ENCODE peak calls at places on chromosomes 5 and 9, in seven cellular contexts. One of them, this sample, is unnamed.

GRCh38 chr5:96924016-96924443 is 11.8 kb upstream of the LNPEP start:
- DNase-seq in NCI-H345: peak; percentile 44
- DNase-seq in chondrocyte: no peak
- DNase-seq in mesenchymal stem cell: no peak
- DNase-seq in stimulated activated CD4-positive, alpha-beta T cell treated with anti-CD3 and anti-CD28 coated beads, Interleukin-4, amount 100 ng/mL, for 24 hours: no peak
- DNase-seq in GM12865: peak; percentile 45
- DNase-seq in NCI-H748 treated with DMSO at 0.1 percent for 48 hours: no peak
- DNase-seq in this sample: no peak

GRCh38 chr5:33049845-33050244 is 338.7 kb downstream of the NPR3 start:
- DNase-seq in NCI-H345: no peak
- DNase-seq in chondrocyte: no peak
- DNase-seq in mesenchymal stem cell: peak; percentile 89
- DNase-seq in stimulated activated CD4-positive, alpha-beta T cell treated with anti-CD3 and anti-CD28 coated beads, Interleukin-4, amount 100 ng/mL, for 24 hours: no peak
- DNase-seq in GM12865: no peak
- DNase-seq in NCI-H748 treated with DMSO at 0.1 percent for 48 hours: no peak
- DNase-seq in this sample: no peak

GRCh38 chr9:32431940-32432555 is 47.6 kb downstream of the ACO1 start:
- DNase-seq in NCI-H345: peak; percentile 12
- DNase-seq in chondrocyte: no peak
- DNase-seq in mesenchymal stem cell: peak; percentile 59
- DNase-seq in stimulated activated CD4-positive, alpha-beta T cell treated with anti-CD3 and anti-CD28 coated beads, Interleukin-4, amount 100 ng/mL, for 24 hours: peak; percentile 30
- DNase-seq in GM12865: peak; percentile 29
- DNase-seq in NCI-H748 treated with DMSO at 0.1 percent for 48 hours: no peak
- DNase-seq in this sample: peak; percentile 8

GRCh38 chr9:126852289-126852688 is 8.2 kb upstream of the ZBTB34 start:
- DNase-seq in NCI-H345: no peak
- DNase-seq in chondrocyte: no peak
- DNase-seq in mesenchymal stem cell: no peak
- DNase-seq in stimulated activated CD4-positive, alpha-beta T cell treated with anti-CD3 and anti-CD28 coated beads, Interleukin-4, amount 100 ng/mL, for 24 hours: no peak
- DNase-seq in GM12865: no peak
- DNase-seq in NCI-H748 treated with DMSO at 0.1 percent for 48 hours: no peak
- DNase-seq in this sample: no peak

GRCh38 chr9:82423700-82424099 is 435.1 kb downstream of the SPATA31D1 start:
- DNase-seq in NCI-H345: no peak
- DNase-seq in chondrocyte: no peak
- DNase-seq in mesenchymal stem cell: no peak
- DNase-seq in stimulated activated CD4-positive, alpha-beta T cell treated with anti-CD3 and anti-CD28 coated beads, Interleukin-4, amount 100 ng/mL, for 24 hours: no peak
- DNase-seq in GM12865: no peak
- DNase-seq in NCI-H748 treated with DMSO at 0.1 percent for 48 hours: no peak
- DNase-seq in this sample: no peak

GRCh38 chr5:41368158-41368557 is 142.2 kb downstream of the PLCXD3 start:
- DNase-seq in NCI-H345: no peak
- DNase-seq in chondrocyte: no peak
- DNase-seq in mesenchymal stem cell: no peak
- DNase-seq in stimulated activated CD4-positive, alpha-beta T cell treated with anti-CD3 and anti-CD28 coated beads, Interleukin-4, amount 100 ng/mL, for 24 hours: no peak
- DNase-seq in GM12865: no peak
- DNase-seq in NCI-H748 treated with DMSO at 0.1 percent for 48 hours: no peak
- DNase-seq in this sample: no peak

GRCh38 chr9:110828148-110828730 is 159.6 kb downstream of the MUSK start:
- DNase-seq in NCI-H345: no peak
- DNase-seq in chondrocyte: no peak
- DNase-seq in mesenchymal stem cell: peak; percentile 17
- DNase-seq in stimulated activated CD4-positive, alpha-beta T cell treated with anti-CD3 and anti-CD28 coated beads, Interleukin-4, amount 100 ng/mL, for 24 hours: no peak
- DNase-seq in GM12865: no peak
- DNase-seq in NCI-H748 treated with DMSO at 0.1 percent for 48 hours: no peak
- DNase-seq in this sample: no peak

GRCh38 chr9:77188242-77188641 is 10.9 kb downstream of the VPS13A start:
- DNase-seq in NCI-H345: no peak
- DNase-seq in chondrocyte: no peak
- DNase-seq in mesenchymal stem cell: no peak
- DNase-seq in stimulated activated CD4-positive, alpha-beta T cell treated with anti-CD3 and anti-CD28 coated beads, Interleukin-4, amount 100 ng/mL, for 24 hours: no peak
- DNase-seq in GM12865: no peak
- DNase-seq in NCI-H748 treated with DMSO at 0.1 percent for 48 hours: no peak
- DNase-seq in this sample: no peak

GRCh38 chr5:148403344-148403743 is 19.6 kb downstream of the FBXO38 start:
- DNase-seq in NCI-H345: no peak
- DNase-seq in chondrocyte: no peak
- DNase-seq in mesenchymal stem cell: no peak
- DNase-seq in stimulated activated CD4-positive, alpha-beta T cell treated with anti-CD3 and anti-CD28 coated beads, Interleukin-4, amount 100 ng/mL, for 24 hours: no peak
- DNase-seq in GM12865: no peak
- DNase-seq in NCI-H748 treated with DMSO at 0.1 percent for 48 hours: no peak
- DNase-seq in this sample: no peak

GRCh38 chr5:59038169-59039002 is 455.5 kb downstream of the RAB3C start:
- DNase-seq in NCI-H345: no peak
- DNase-seq in chondrocyte: no peak
- DNase-seq in mesenchymal stem cell: peak; percentile 43
- DNase-seq in stimulated activated CD4-positive, alpha-beta T cell treated with anti-CD3 and anti-CD28 coated beads, Interleukin-4, amount 100 ng/mL, for 24 hours: no peak
- DNase-seq in GM12865: no peak
- DNase-seq in NCI-H748 treated with DMSO at 0.1 percent for 48 hours: no peak
- DNase-seq in this sample: no peak

GRCh38 chr9:77587036-77587435 is 61.1 kb downstream of the GNA14 start:
- DNase-seq in NCI-H345: no peak
- DNase-seq in chondrocyte: no peak
- DNase-seq in mesenchymal stem cell: no peak
- DNase-seq in stimulated activated CD4-positive, alpha-beta T cell treated with anti-CD3 and anti-CD28 coated beads, Interleukin-4, amount 100 ng/mL, for 24 hours: no peak
- DNase-seq in GM12865: no peak
- DNase-seq in NCI-H748 treated with DMSO at 0.1 percent for 48 hours: no peak
- DNase-seq in this sample: no peak

GRCh38 chr9:137055385-137056364 is 1.8 kb upstream of the ENTPD2 start:
- DNase-seq in NCI-H345: peak; percentile 79
- DNase-seq in chondrocyte: no peak
- DNase-seq in mesenchymal stem cell: no peak
- DNase-seq in stimulated activated CD4-positive, alpha-beta T cell treated with anti-CD3 and anti-CD28 coated beads, Interleukin-4, amount 100 ng/mL, for 24 hours: no peak
- DNase-seq in GM12865: no peak
- DNase-seq in NCI-H748 treated with DMSO at 0.1 percent for 48 hours: no peak
- DNase-seq in this sample: peak; percentile 72

GRCh38 chr9:133166392-133166791 is 2.7 kb upstream of the GBGT1 start:
- DNase-seq in NCI-H345: peak; percentile 32
- DNase-seq in chondrocyte: peak; percentile 86
- DNase-seq in mesenchymal stem cell: no peak
- DNase-seq in stimulated activated CD4-positive, alpha-beta T cell treated with anti-CD3 and anti-CD28 coated beads, Interleukin-4, amount 100 ng/mL, for 24 hours: no peak
- DNase-seq in GM12865: no peak
- DNase-seq in NCI-H748 treated with DMSO at 0.1 percent for 48 hours: no peak
- DNase-seq in this sample: no peak

GRCh38 chr5:55033568-55033967 is 9.5 kb downstream of the GZMK start:
- DNase-seq in NCI-H345: no peak
- DNase-seq in chondrocyte: no peak
- DNase-seq in mesenchymal stem cell: no peak
- DNase-seq in stimulated activated CD4-positive, alpha-beta T cell treated with anti-CD3 and anti-CD28 coated beads, Interleukin-4, amount 100 ng/mL, for 24 hours: no peak
- DNase-seq in GM12865: no peak
- DNase-seq in NCI-H748 treated with DMSO at 0.1 percent for 48 hours: no peak
- DNase-seq in this sample: no peak

GRCh38 chr5:119318256-119318914 is 37.4 kb upstream of the TNFAIP8 start:
- DNase-seq in NCI-H345: no peak
- DNase-seq in chondrocyte: no peak
- DNase-seq in mesenchymal stem cell: no peak
- DNase-seq in stimulated activated CD4-positive, alpha-beta T cell treated with anti-CD3 and anti-CD28 coated beads, Interleukin-4, amount 100 ng/mL, for 24 hours: no peak
- DNase-seq in GM12865: peak; percentile 73
- DNase-seq in NCI-H748 treated with DMSO at 0.1 percent for 48 hours: no peak
- DNase-seq in this sample: no peak

GRCh38 chr5:98962587-98962986 is 33.8 kb upstream of the CHD1 start:
- DNase-seq in NCI-H345: no peak
- DNase-seq in chondrocyte: no peak
- DNase-seq in mesenchymal stem cell: no peak
- DNase-seq in stimulated activated CD4-positive, alpha-beta T cell treated with anti-CD3 and anti-CD28 coated beads, Interleukin-4, amount 100 ng/mL, for 24 hours: no peak
- DNase-seq in GM12865: no peak
- DNase-seq in NCI-H748 treated with DMSO at 0.1 percent for 48 hours: no peak
- DNase-seq in this sample: no peak

GRCh38 chr9:113949206-113950078 is 73.3 kb downstream of the ZNF618 start:
- DNase-seq in NCI-H345: no peak
- DNase-seq in chondrocyte: no peak
- DNase-seq in mesenchymal stem cell: no peak
- DNase-seq in stimulated activated CD4-positive, alpha-beta T cell treated with anti-CD3 and anti-CD28 coated beads, Interleukin-4, amount 100 ng/mL, for 24 hours: no peak
- DNase-seq in GM12865: no peak
- DNase-seq in NCI-H748 treated with DMSO at 0.1 percent for 48 hours: no peak
- DNase-seq in this sample: no peak

GRCh38 chr5:110072646-110073045 is 382.9 kb downstream of the MAN2A1 start:
- DNase-seq in NCI-H345: no peak
- DNase-seq in chondrocyte: no peak
- DNase-seq in mesenchymal stem cell: no peak
- DNase-seq in stimulated activated CD4-positive, alpha-beta T cell treated with anti-CD3 and anti-CD28 coated beads, Interleukin-4, amount 100 ng/mL, for 24 hours: no peak
- DNase-seq in GM12865: no peak
- DNase-seq in NCI-H748 treated with DMSO at 0.1 percent for 48 hours: no peak
- DNase-seq in this sample: no peak

GRCh38 chr5:132476853-132477729 is 13.5 kb downstream of the IRF1 start:
- DNase-seq in NCI-H345: peak; percentile 17
- DNase-seq in chondrocyte: peak; percentile 62
- DNase-seq in mesenchymal stem cell: peak; percentile 25
- DNase-seq in stimulated activated CD4-positive, alpha-beta T cell treated with anti-CD3 and anti-CD28 coated beads, Interleukin-4, amount 100 ng/mL, for 24 hours: no peak
- DNase-seq in GM12865: no peak
- DNase-seq in NCI-H748 treated with DMSO at 0.1 percent for 48 hours: no peak
- DNase-seq in this sample: peak; percentile 60

GRCh38 chr5:68296895-68297294 is 81.3 kb downstream of the PIK3R1 start:
- DNase-seq in NCI-H345: no peak
- DNase-seq in chondrocyte: no peak
- DNase-seq in mesenchymal stem cell: no peak
- DNase-seq in stimulated activated CD4-positive, alpha-beta T cell treated with anti-CD3 and anti-CD28 coated beads, Interleukin-4, amount 100 ng/mL, for 24 hours: no peak
- DNase-seq in GM12865: no peak
- DNase-seq in NCI-H748 treated with DMSO at 0.1 percent for 48 hours: no peak
- DNase-seq in this sample: no peak

GRCh38 chr9:136527721-136528710 is 17.8 kb downstream of the NOTCH1 start:
- DNase-seq in NCI-H345: peak; percentile 75
- DNase-seq in chondrocyte: no peak
- DNase-seq in mesenchymal stem cell: peak; percentile 35
- DNase-seq in stimulated activated CD4-positive, alpha-beta T cell treated with anti-CD3 and anti-CD28 coated beads, Interleukin-4, amount 100 ng/mL, for 24 hours: no peak
- DNase-seq in GM12865: peak; percentile 25
- DNase-seq in NCI-H748 treated with DMSO at 0.1 percent for 48 hours: peak; percentile 50
- DNase-seq in this sample: no peak

GRCh38 chr5:135333737-135334515 is 65.1 kb downstream of the MACROH2A1 start:
- DNase-seq in NCI-H345: no peak
- DNase-seq in chondrocyte: no peak
- DNase-seq in mesenchymal stem cell: no peak
- DNase-seq in stimulated activated CD4-positive, alpha-beta T cell treated with anti-CD3 and anti-CD28 coated beads, Interleukin-4, amount 100 ng/mL, for 24 hours: no peak
- DNase-seq in GM12865: no peak
- DNase-seq in NCI-H748 treated with DMSO at 0.1 percent for 48 hours: no peak
- DNase-seq in this sample: no peak

GRCh38 chr9:137168907-137169763 is 716 bp downstream of the LRRC26 start:
- DNase-seq in NCI-H345: peak; percentile 85
- DNase-seq in chondrocyte: no peak
- DNase-seq in mesenchymal stem cell: peak; percentile 29
- DNase-seq in stimulated activated CD4-positive, alpha-beta T cell treated with anti-CD3 and anti-CD28 coated beads, Interleukin-4, amount 100 ng/mL, for 24 hours: no peak
- DNase-seq in GM12865: peak; percentile 82
- DNase-seq in NCI-H748 treated with DMSO at 0.1 percent for 48 hours: peak; percentile 72
- DNase-seq in this sample: peak; percentile 75

GRCh38 chr9:112252194-112252593 is 77.1 kb upstream of the SUSD1 start:
- DNase-seq in NCI-H345: no peak
- DNase-seq in chondrocyte: no peak
- DNase-seq in mesenchymal stem cell: no peak
- DNase-seq in stimulated activated CD4-positive, alpha-beta T cell treated with anti-CD3 and anti-CD28 coated beads, Interleukin-4, amount 100 ng/mL, for 24 hours: no peak
- DNase-seq in GM12865: no peak
- DNase-seq in NCI-H748 treated with DMSO at 0.1 percent for 48 hours: no peak
- DNase-seq in this sample: no peak

GRCh38 chr9:108478871-108479332 is 376.9 kb downstream of the ACTL7B start:
- DNase-seq in NCI-H345: no peak
- DNase-seq in chondrocyte: no peak
- DNase-seq in mesenchymal stem cell: peak; percentile 91
- DNase-seq in stimulated activated CD4-positive, alpha-beta T cell treated with anti-CD3 and anti-CD28 coated beads, Interleukin-4, amount 100 ng/mL, for 24 hours: no peak
- DNase-seq in GM12865: peak; percentile 78
- DNase-seq in NCI-H748 treated with DMSO at 0.1 percent for 48 hours: no peak
- DNase-seq in this sample: no peak

GRCh38 chr9:98074119-98074990 is 17.8 kb downstream of the NANS start:
- DNase-seq in NCI-H345: peak; percentile 47
- DNase-seq in chondrocyte: no peak
- DNase-seq in mesenchymal stem cell: peak; percentile 63
- DNase-seq in stimulated activated CD4-positive, alpha-beta T cell treated with anti-CD3 and anti-CD28 coated beads, Interleukin-4, amount 100 ng/mL, for 24 hours: peak; percentile 72
- DNase-seq in GM12865: peak; percentile 56
- DNase-seq in NCI-H748 treated with DMSO at 0.1 percent for 48 hours: peak; percentile 7
- DNase-seq in this sample: peak; percentile 13

GRCh38 chr9:135474915-135475314 is 4.7 kb upstream of the PPP1R26 start:
- DNase-seq in NCI-H345: peak; percentile 53
- DNase-seq in chondrocyte: no peak
- DNase-seq in mesenchymal stem cell: peak; percentile 22
- DNase-seq in stimulated activated CD4-positive, alpha-beta T cell treated with anti-CD3 and anti-CD28 coated beads, Interleukin-4, amount 100 ng/mL, for 24 hours: peak; percentile 14
- DNase-seq in GM12865: peak; percentile 17
- DNase-seq in NCI-H748 treated with DMSO at 0.1 percent for 48 hours: peak; percentile 7
- DNase-seq in this sample: peak; percentile 25

GRCh38 chr5:1885476-1885755 is 2.7 kb upstream of the IRX4 start:
- DNase-seq in NCI-H345: no peak
- DNase-seq in chondrocyte: peak; percentile 86
- DNase-seq in mesenchymal stem cell: no peak
- DNase-seq in stimulated activated CD4-positive, alpha-beta T cell treated with anti-CD3 and anti-CD28 coated beads, Interleukin-4, amount 100 ng/mL, for 24 hours: no peak
- DNase-seq in GM12865: no peak
- DNase-seq in NCI-H748 treated with DMSO at 0.1 percent for 48 hours: no peak
- DNase-seq in this sample: no peak

GRCh38 chr5:55072668-55073067 is 29.8 kb upstream of the GZMA start:
- DNase-seq in NCI-H345: no peak
- DNase-seq in chondrocyte: no peak
- DNase-seq in mesenchymal stem cell: no peak
- DNase-seq in stimulated activated CD4-positive, alpha-beta T cell treated with anti-CD3 and anti-CD28 coated beads, Interleukin-4, amount 100 ng/mL, for 24 hours: no peak
- DNase-seq in GM12865: peak; percentile 11
- DNase-seq in NCI-H748 treated with DMSO at 0.1 percent for 48 hours: no peak
- DNase-seq in this sample: no peak

GRCh38 chr5:122661496-122662180 is 113.2 kb upstream of the SNX2 start:
- DNase-seq in NCI-H345: no peak
- DNase-seq in chondrocyte: no peak
- DNase-seq in mesenchymal stem cell: peak; percentile 11
- DNase-seq in stimulated activated CD4-positive, alpha-beta T cell treated with anti-CD3 and anti-CD28 coated beads, Interleukin-4, amount 100 ng/mL, for 24 hours: no peak
- DNase-seq in GM12865: no peak
- DNase-seq in NCI-H748 treated with DMSO at 0.1 percent for 48 hours: no peak
- DNase-seq in this sample: no peak

GRCh38 chr9:112382066-112382465 is 2.2 kb downstream of the HSDL2 start:
- DNase-seq in NCI-H345: no peak
- DNase-seq in chondrocyte: no peak
- DNase-seq in mesenchymal stem cell: no peak
- DNase-seq in stimulated activated CD4-positive, alpha-beta T cell treated with anti-CD3 and anti-CD28 coated beads, Interleukin-4, amount 100 ng/mL, for 24 hours: no peak
- DNase-seq in GM12865: no peak
- DNase-seq in NCI-H748 treated with DMSO at 0.1 percent for 48 hours: no peak
- DNase-seq in this sample: no peak

GRCh38 chr9:132637351-132637750 is 32.4 kb downstream of the DDX31 start:
- DNase-seq in NCI-H345: peak; percentile 88
- DNase-seq in chondrocyte: no peak
- DNase-seq in mesenchymal stem cell: no peak
- DNase-seq in stimulated activated CD4-positive, alpha-beta T cell treated with anti-CD3 and anti-CD28 coated beads, Interleukin-4, amount 100 ng/mL, for 24 hours: no peak
- DNase-seq in GM12865: no peak
- DNase-seq in NCI-H748 treated with DMSO at 0.1 percent for 48 hours: peak; percentile 12
- DNase-seq in this sample: peak; percentile 76

GRCh38 chr5:9766581-9766980 is 136.4 kb upstream of the TAS2R1 start:
- DNase-seq in NCI-H345: no peak
- DNase-seq in chondrocyte: no peak
- DNase-seq in mesenchymal stem cell: no peak
- DNase-seq in stimulated activated CD4-positive, alpha-beta T cell treated with anti-CD3 and anti-CD28 coated beads, Interleukin-4, amount 100 ng/mL, for 24 hours: no peak
- DNase-seq in GM12865: peak; percentile 8
- DNase-seq in NCI-H748 treated with DMSO at 0.1 percent for 48 hours: no peak
- DNase-seq in this sample: no peak

GRCh38 chr5:62093981-62094380 is 212.0 kb upstream of the KIF2A start:
- DNase-seq in NCI-H345: peak; percentile 83
- DNase-seq in chondrocyte: no peak
- DNase-seq in mesenchymal stem cell: peak; percentile 15
- DNase-seq in stimulated activated CD4-positive, alpha-beta T cell treated with anti-CD3 and anti-CD28 coated beads, Interleukin-4, amount 100 ng/mL, for 24 hours: no peak
- DNase-seq in GM12865: peak; percentile 2
- DNase-seq in NCI-H748 treated with DMSO at 0.1 percent for 48 hours: peak; percentile 92
- DNase-seq in this sample: peak; percentile 51